ENCODE peak calls at places on chromosomes 12 and 14, in ten cellular contexts. X is activated B cell treated with CpG ODN at 0.5 μM for 24 hours, L is lower lobe of right lung, P is WTC11, A is colonic mucosa, E is astrocyte of the cerebellum, J is astrocyte, W is neural crest cell, I is upper lobe of right lung, B is choroid plexus epithelial cell. S is an unnamed sample.

GRCh38 chr12:112413846-112414625 is 4.6 kb upstream of the RPL6 start:
- DNase-seq in X (no peak), L (no peak), P (no peak), A (no peak), E (no peak), J (no peak), W (no peak), I (no peak), B (no peak), S (no peak)

GRCh38 chr14:22602853-22603252 is 4.8 kb downstream of the ABHD4 start:
- DNase-seq in X (no peak), L (no peak), P (no peak), A (no peak), E (no peak), J (no peak), W (no peak), I (no peak), B (no peak), S (no peak)

GRCh38 chr14:61644834-61645233 is 50.5 kb upstream of the HIF1A start:
- DNase-seq in X (no peak), L (no peak), P (no peak), A (no peak), E (no peak), J (no peak), W (no peak), I (no peak), B (peak; percentile 54), S (no peak)

GRCh38 chr14:104201063-104201462 is 62.7 kb downstream of the KIF26A start:
- DNase-seq in X (no peak), L (no peak), P (no peak), A (no peak), E (no peak), J (no peak), W (no peak), I (no peak), B (no peak), S (no peak)

GRCh38 chr14:57657487-57657886 is 163.8 kb upstream of the CCDC198 start:
- DNase-seq in X (no peak), L (no peak), P (no peak), A (no peak), E (peak; percentile 22), J (peak; percentile 46), W (no peak), I (no peak), B (no peak), S (peak; percentile 21)

GRCh38 chr12:117151195-117152031 is 38.9 kb downstream of the FBXO21 start:
- DNase-seq in X (no peak), L (peak; percentile 67), P (peak; percentile 90), A (peak; percentile 30), E (peak; percentile 20), J (no peak), W (peak; percentile 78), I (peak; percentile 72), B (peak; percentile 74), S (no peak)

GRCh38 chr14:68719634-68720384 is 73.1 kb downstream of the ZFP36L1 start:
- DNase-seq in X (no peak), L (no peak), P (no peak), A (no peak), E (no peak), J (no peak), W (no peak), I (no peak), B (no peak), S (no peak)

GRCh38 chr12:124392271-124392990 is 97.5 kb downstream of the RFLNA start:
- DNase-seq in X (no peak), L (peak; percentile 71), P (peak; percentile 68), A (peak; percentile 43), E (no peak), J (peak; percentile 61), W (no peak), I (no peak), B (peak; percentile 81), S (no peak)

GRCh38 chr12:6375269-6376078 is at the start of gene SCNN1A:
- DNase-seq in X (no peak), L (peak; percentile 85), P (peak; percentile 95), A (peak; percentile 92), E (no peak), J (no peak), W (no peak), I (peak; percentile 92), B (no peak), S (no peak)

GRCh38 chr12:82688035-82688501 is 1.4 kb downstream of the TMTC2 start:
- DNase-seq in X (no peak), L (no peak), P (no peak), A (no peak), E (no peak), J (peak; percentile 8), W (no peak), I (no peak), B (peak; percentile 36), S (no peak)

GRCh38 chr12:10205251-10205807 is 7.3 kb upstream of the GABARAPL1 start:
- DNase-seq in X (no peak), L (no peak), P (no peak), A (no peak), E (no peak), J (peak; percentile 30), W (no peak), I (no peak), B (peak; percentile 66), S (no peak)

GRCh38 chr12:1533602-1534304 is 60.6 kb downstream of the FBXL14 start:
- DNase-seq in X (peak; percentile 25), L (no peak), P (no peak), A (no peak), E (peak; percentile 76), J (peak; percentile 88), W (no peak), I (peak; percentile 58), B (peak; percentile 30), S (no peak)

GRCh38 chr12:111304642-111305071 is 64.2 kb downstream of the PHETA1 start:
- DNase-seq in X (no peak), L (no peak), P (peak; percentile 77), A (no peak), E (no peak), J (no peak), W (no peak), I (no peak), B (peak; percentile 13), S (no peak)

GRCh38 chr12:53476769-53477209 is 22.5 kb downstream of the MAP3K12 start:
- DNase-seq in X (no peak), L (no peak), P (no peak), A (no peak), E (no peak), J (no peak), W (no peak), I (no peak), B (no peak), S (no peak)
- TF ChIP-seq CTCF in X (no peak), L (peak; percentile 20), P (peak; percentile 27), A (peak; percentile 23), E (peak; percentile 33), J (no peak), W (peak; percentile 48), I (peak; percentile 25), B (peak; percentile 48), S (peak; percentile 40)

GRCh38 chr14:92690171-92691011 is 58.0 kb downstream of the LGMN start:
- DNase-seq in X (no peak), L (no peak), P (peak; percentile 28), A (peak; percentile 57), E (peak; percentile 32), J (peak; percentile 39), W (no peak), I (peak; percentile 67), B (peak; percentile 83), S (no peak)
- TF ChIP-seq CTCF in X (no peak), L (peak; percentile 43), P (no peak), A (peak; percentile 32), E (peak; percentile 60), J (peak; percentile 44), W (peak; percentile 64), I (peak; percentile 41), B (peak; percentile 76), S (peak; percentile 86)

DNA sequence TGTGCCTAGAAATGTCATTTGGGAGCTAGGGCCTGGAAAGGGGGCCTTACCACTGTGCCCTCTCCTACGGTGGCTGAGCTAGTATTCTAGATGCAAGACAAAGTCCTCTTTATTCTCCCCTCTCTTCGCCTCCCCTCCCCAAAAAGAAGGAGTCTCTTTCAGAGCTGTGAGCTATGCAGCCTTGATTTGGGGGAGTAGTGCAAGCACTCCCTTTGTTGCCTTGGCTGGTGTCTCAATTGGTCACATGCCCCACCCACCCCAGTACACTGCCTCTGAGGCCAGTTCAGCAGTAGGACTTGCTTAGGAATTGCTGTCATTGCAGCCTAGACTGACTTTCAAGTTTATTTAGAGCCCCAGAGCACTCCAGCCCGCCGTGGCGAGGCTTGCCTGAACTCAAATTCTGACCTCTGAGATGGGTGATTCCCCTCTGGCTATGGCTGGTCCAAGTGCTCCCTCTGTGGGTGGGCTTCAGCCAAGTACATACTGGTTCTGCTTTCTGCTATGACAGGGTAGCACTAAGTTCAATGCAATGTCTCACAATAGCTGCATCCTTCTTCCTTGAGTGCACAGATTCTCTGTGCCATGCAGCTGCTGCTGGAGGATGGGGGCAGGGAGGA is 37.0 kb upstream of the FBXO33 start:
- DNase-seq in X (peak; percentile 19), L (no peak), P (peak; percentile 56), A (no peak), E (no peak), J (no peak), W (peak; percentile 51), I (no peak), B (peak; percentile 30), S (no peak)
- TF ChIP-seq CTCF in X (no peak), L (peak; percentile 15), P (no peak), A (no peak), E (peak; percentile 17), J (no peak), W (peak; percentile 37), I (peak; percentile 8), B (peak; percentile 47), S (peak; percentile 14)

GRCh38 chr12:90899456-90900182 is 55.4 kb downstream of the CCER1 start:
- DNase-seq in X (no peak), L (no peak), P (no peak), A (no peak), E (no peak), J (peak; percentile 57), W (no peak), I (no peak), B (peak; percentile 25), S (no peak)

GRCh38 chr12:90896164-90896563 is 58.8 kb downstream of the CCER1 start:
- DNase-seq in X (no peak), L (no peak), P (no peak), A (no peak), E (peak; percentile 27), J (peak; percentile 90), W (no peak), I (no peak), B (peak; percentile 83), S (peak; percentile 77)

GRCh38 chr12:90902596-90902995 is 52.4 kb downstream of the CCER1 start:
- DNase-seq in X (no peak), L (no peak), P (no peak), A (no peak), E (no peak), J (no peak), W (no peak), I (no peak), B (no peak), S (no peak)

GRCh38 chr12:90897981-90898380 is 57.0 kb downstream of the CCER1 start:
- DNase-seq in X (no peak), L (no peak), P (no peak), A (no peak), E (no peak), J (no peak), W (no peak), I (no peak), B (no peak), S (no peak)

DNA sequence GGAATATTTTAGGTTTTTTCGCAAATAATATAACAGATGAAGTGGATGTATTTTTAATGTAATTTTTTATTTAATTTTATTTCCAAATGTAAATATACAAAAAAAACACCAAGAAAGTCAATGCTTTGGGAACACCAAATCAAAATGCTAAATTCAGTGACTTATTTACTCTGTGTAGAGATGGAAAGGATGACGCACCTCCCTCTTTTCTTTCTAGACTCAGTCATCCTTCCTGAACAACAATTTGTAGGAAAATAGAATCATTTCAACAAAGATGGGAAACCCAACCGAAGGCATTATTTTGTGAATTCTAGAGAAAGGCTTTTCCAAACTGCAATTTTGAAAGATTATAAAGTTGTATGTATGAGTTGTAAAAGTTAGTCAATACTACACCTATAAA is 57.7 kb downstream of the CCER1 start:
- DNase-seq in X (no peak), L (no peak), P (no peak), A (no peak), E (no peak), J (no peak), W (no peak), I (no peak), B (no peak), S (no peak)
- TF ChIP-seq CTCF in X (no peak), L (no peak), P (no peak), A (no peak), E (no peak), J (no peak), W (no peak), I (no peak), B (no peak), S (no peak)